ENCODE peak calls at places on chromosomes 11 and 22, in six cellular contexts. S is IMR-90, F is H9, O is mesenchymal stem cell, K is trophoblast cell, M is H1. L is an unnamed sample.

GRCh38 chr22:39414377-39414776 is 14.8 kb downstream of the TAB1 start:
- DNase-seq in S (no peak), F (no peak), O (no peak), K (no peak), M (no peak), L (no peak)

GRCh38 chr11:68817554-68817953 is 24.2 kb downstream of the CPT1A start:
- DNase-seq in S (no peak), F (no peak), O (no peak), K (no peak), M (no peak), L (no peak)

GRCh38 chr11:58905716-58906547 is 33.4 kb upstream of the GLYATL1 start:
- DNase-seq in S (peak), F (peak), O (peak), K (peak), M (peak), L (peak)

GRCh38 chr22:24681236-24681635 is 78.2 kb downstream of the GGT1 start:
- DNase-seq in S (peak), F (no peak), O (no peak), K (no peak), M (no peak), L (no peak)

GRCh38 chr22:17820879-17821439 is 46.7 kb upstream of the BID start:
- DNase-seq in S (no peak), F (no peak), O (no peak), K (no peak), M (no peak), L (no peak)

GRCh38 chr11:74278721-74279148 is 32.7 kb downstream of the P4HA3 start:
- DNase-seq in S (peak), F (no peak), O (peak), K (peak), M (no peak), L (no peak)

GRCh38 chr22:46114518-46115387 is 35.6 kb upstream of the PPARA start:
- DNase-seq in S (no peak), F (no peak), O (no peak), K (no peak), M (no peak), L (no peak)

GRCh38 chr11:106925245-106925644 is 93.0 kb downstream of the GUCY1A2 start:
- DNase-seq in S (no peak), F (no peak), O (no peak), K (no peak), M (no peak), L (no peak)

GRCh38 chr11:91124363-91124762 is 901.5 kb upstream of the CHORDC1 start:
- DNase-seq in S (no peak), F (no peak), O (no peak), K (no peak), M (no peak), L (no peak)

GRCh38 chr11:57377098-57377497 is 3.9 kb downstream of the PRG3 start:
- DNase-seq in S (no peak), F (no peak), O (no peak), K (no peak), M (no peak), L (no peak)

GRCh38 chr22:21796863-21797262 is 61.3 kb upstream of the YPEL1 start:
- DNase-seq in S (no peak), F (no peak), O (no peak), K (no peak), M (no peak), L (no peak)

GRCh38 chr11:120648706-120649250 is 137.2 kb downstream of the GRIK4 start:
- DNase-seq in S (no peak), F (no peak), O (no peak), K (peak), M (no peak), L (no peak)

GRCh38 chr11:62603771-62604170 is 2.1 kb upstream of the MTA2 start:
- DNase-seq in S (no peak), F (no peak), O (no peak), K (no peak), M (no peak), L (no peak)

GRCh38 chr11:77259681-77260080 is 41.8 kb downstream of the GDPD4 start:
- DNase-seq in S (peak), F (no peak), O (no peak), K (peak), M (no peak), L (no peak)

GRCh38 chr11:65442952-65443351 is 20.4 kb downstream of the NEAT1 start:
- DNase-seq in S (peak), F (no peak), O (peak), K (peak), M (no peak), L (no peak)

GRCh38 chr22:46934746-46935491 is 172.5 kb downstream of the TBC1D22A start:
- DNase-seq in S (peak), F (no peak), O (peak), K (peak), M (no peak), L (no peak)

GRCh38 chr11:4134844-4135243 is 40.2 kb downstream of the RRM1 start:
- DNase-seq in S (peak), F (no peak), O (peak), K (no peak), M (no peak), L (no peak)

GRCh38 chr22:49483281-49483905 is 344.3 kb downstream of the BRD1 start:
- DNase-seq in S (no peak), F (peak), O (no peak), K (no peak), M (no peak), L (no peak)
- H2AK5ac ChIP-seq in S (no peak), F (no peak), O (no peak), K (no peak), M (peak), L (peak)

DNA sequence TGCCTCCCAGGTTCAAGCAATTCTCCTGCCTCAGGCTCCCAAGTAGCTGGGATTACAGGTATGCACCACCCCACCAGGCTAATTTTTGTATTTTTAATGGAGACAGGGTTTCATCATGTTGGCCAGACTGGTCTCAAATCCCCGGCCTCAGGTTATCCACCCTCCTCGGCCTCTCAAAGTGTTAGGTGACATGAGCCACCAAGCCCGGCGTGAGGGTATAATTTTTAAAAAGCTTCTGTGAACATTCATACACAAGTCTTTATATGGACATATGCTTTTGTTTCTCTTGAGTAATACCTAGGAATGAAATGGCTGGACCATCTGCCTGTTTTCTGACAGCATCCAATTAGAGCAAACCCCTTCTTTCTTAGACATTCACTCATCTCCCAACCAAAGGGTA is 14.3 kb upstream of the NAALAD2 start:
- DNase-seq in S (no peak), F (no peak), O (no peak), K (peak), M (no peak), L (no peak)
- H3K14ac ChIP-seq in S (no peak), F (no peak), O (no peak), K (no peak), M (no peak), L (no peak)

DNA sequence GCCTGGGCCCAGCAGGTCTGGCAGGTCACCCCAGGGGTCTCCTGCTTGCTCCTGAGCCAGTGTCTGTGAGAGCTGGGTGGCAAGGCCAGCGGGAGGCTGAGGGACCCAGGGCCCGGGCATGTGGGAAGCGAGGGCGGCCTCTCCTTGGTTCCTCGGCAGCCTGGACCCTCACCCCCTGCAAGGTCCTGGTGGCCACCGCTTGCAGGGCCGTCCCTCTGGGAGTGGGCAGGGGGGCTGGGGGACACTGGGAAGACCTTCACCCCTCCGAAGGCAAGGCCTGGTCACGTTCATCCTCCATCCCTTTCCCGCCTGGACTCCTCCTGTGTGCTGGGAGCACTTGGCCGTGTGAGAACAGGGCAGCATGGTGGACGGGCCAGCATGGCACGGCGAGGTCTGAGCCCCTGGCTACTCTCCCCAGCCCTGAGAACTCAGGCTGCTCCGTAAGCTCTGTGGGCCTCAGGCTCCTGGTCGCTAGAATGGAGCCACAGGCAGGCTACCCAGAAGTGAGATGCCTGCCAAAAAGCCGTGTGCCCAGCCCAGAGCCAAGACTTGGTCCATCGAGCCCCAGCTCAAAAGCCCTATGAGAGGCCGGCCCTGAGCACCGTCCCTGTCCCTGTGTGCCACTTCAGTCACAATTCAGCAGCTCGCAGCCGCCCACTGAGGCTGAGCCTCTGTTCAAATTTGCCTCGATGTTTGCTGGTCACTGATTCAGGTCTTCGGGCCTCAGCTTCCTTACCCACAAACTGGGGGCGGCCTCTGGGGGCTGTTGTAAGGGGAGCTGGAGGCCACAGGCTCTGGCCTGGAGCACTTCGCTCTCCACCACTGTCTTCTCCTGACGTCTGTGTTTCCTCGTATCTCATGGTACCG is 45.0 kb downstream of the IGLL1 start:
- DNase-seq in S (no peak), F (peak), O (no peak), K (no peak), M (no peak), L (no peak)
- H2AK5ac ChIP-seq in S (no peak), F (peak), O (no peak), K (peak), M (peak), L (peak)

DNA sequence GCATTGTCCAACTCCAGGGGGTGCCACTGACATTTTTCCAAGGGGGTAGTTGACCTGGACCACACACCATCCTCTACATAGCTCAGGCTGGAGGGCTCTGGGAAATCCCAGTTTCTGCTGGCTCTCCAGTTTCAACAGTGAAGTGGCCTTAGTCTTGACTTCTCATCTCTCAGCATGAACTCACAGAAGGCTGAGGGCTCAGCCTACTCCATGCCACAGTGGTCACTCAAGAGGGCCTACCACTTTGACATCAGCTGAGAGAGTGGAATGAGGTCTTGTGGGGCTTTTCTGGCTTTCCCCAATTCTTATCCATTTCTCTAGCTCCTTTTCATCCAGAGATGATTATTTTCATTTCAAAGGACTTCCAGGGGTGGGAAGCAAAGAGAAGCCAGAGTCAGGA is 7.4 kb downstream of the HTR3A start:
- DNase-seq in S (no peak), F (no peak), O (no peak), K (no peak), M (no peak), L (no peak)
- H3K14ac ChIP-seq in S (no peak), F (no peak), O (no peak), K (no peak), M (no peak), L (no peak)

DNA sequence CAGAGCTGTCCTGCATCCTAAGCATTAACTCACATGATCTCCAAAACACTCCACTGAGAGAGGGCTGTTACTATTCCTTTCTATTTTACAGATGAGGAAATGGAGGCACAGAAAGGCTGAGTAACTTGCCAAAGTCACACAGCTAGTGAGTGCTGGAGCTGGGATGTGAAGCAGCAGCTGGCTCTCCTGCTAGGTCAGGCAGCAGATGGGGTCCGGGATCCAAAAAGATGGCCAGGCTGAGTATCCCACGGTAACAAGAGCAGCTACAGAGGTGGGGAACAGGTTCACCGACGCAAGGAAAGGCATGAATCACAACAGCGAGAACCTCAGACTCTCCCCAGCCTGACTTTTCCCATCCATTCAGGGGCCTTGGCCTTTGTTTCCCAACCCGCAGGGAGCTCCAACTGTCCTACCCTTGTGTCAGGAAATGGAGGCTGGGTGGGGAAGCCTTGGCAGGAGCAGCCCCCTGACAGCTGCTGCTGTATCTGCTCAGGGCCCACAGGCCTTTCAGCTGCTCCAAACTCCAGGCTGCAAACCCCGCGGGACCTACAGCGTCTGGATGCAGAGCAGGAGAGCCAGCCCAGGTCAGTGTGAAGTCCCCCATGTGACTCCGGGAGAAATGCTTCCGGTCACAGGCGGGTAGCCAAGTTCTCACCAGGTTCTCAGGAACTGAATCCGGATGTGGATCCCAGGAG is 29.5 kb downstream of the DKK3 start:
- DNase-seq in S (peak), F (peak), O (peak), K (no peak), M (no peak), L (no peak)
- H2AK5ac ChIP-seq in S (peak), F (no peak), O (peak), K (peak), M (no peak), L (no peak)

L was measured in neuronal stem cell.